ENCODE peak calls at places on chromosome 21, in nine cellular contexts. One of them, this sample, is unnamed.

GRCh38 chr21:16082038-16082816 is 352.4 kb downstream of the USP25 start:
- DNase-seq in osteoblast: no peak
- DNase-seq in CD8-positive, alpha-beta T cell: no peak
- DNase-seq in GM23248: peak; percentile 72
- DNase-seq in cardiac muscle cell: peak; percentile 49
- DNase-seq in Peyer's patch: no peak
- DNase-seq in lung: no peak
- DNase-seq in right atrium auricular region: no peak
- DNase-seq in stomach: no peak
- DNase-seq in this sample: no peak

GRCh38 chr21:16330340-16331319 is 600.8 kb downstream of the USP25 start:
- DNase-seq in osteoblast: peak; percentile 56
- DNase-seq in CD8-positive, alpha-beta T cell: no peak
- DNase-seq in GM23248: peak; percentile 82
- DNase-seq in cardiac muscle cell: peak; percentile 88
- DNase-seq in Peyer's patch: no peak
- DNase-seq in lung: no peak
- DNase-seq in right atrium auricular region: no peak
- DNase-seq in stomach: no peak
- DNase-seq in this sample: peak; percentile 64

GRCh38 chr21:44926364-44927101 is 5.8 kb upstream of the ITGB2 start:
- DNase-seq in osteoblast: peak; percentile 94
- DNase-seq in CD8-positive, alpha-beta T cell: peak; percentile 72
- DNase-seq in GM23248: peak; percentile 95
- DNase-seq in cardiac muscle cell: peak; percentile 13
- DNase-seq in Peyer's patch: peak; percentile 61
- DNase-seq in lung: no peak
- DNase-seq in right atrium auricular region: no peak
- DNase-seq in stomach: no peak
- DNase-seq in this sample: no peak

GRCh38 chr21:36639769-36640168 is 59.1 kb upstream of the SIM2 start:
- DNase-seq in osteoblast: no peak
- DNase-seq in CD8-positive, alpha-beta T cell: no peak
- DNase-seq in GM23248: no peak
- DNase-seq in cardiac muscle cell: no peak
- DNase-seq in Peyer's patch: no peak
- DNase-seq in lung: no peak
- DNase-seq in right atrium auricular region: no peak
- DNase-seq in stomach: no peak
- DNase-seq in this sample: no peak

GRCh38 chr21:43921979-43922945 is 57.2 kb downstream of the AGPAT3 start:
- DNase-seq in osteoblast: no peak
- DNase-seq in CD8-positive, alpha-beta T cell: peak; percentile 91
- DNase-seq in GM23248: no peak
- DNase-seq in cardiac muscle cell: peak; percentile 78
- DNase-seq in Peyer's patch: peak; percentile 67
- DNase-seq in lung: no peak
- DNase-seq in right atrium auricular region: no peak
- DNase-seq in stomach: no peak
- DNase-seq in this sample: no peak

GRCh38 chr21:37208056-37208705 is 59.0 kb downstream of the VPS26C start:
- DNase-seq in osteoblast: peak; percentile 73
- DNase-seq in CD8-positive, alpha-beta T cell: no peak
- DNase-seq in GM23248: peak; percentile 63
- DNase-seq in cardiac muscle cell: no peak
- DNase-seq in Peyer's patch: peak; percentile 57
- DNase-seq in lung: peak; percentile 65
- DNase-seq in right atrium auricular region: peak; percentile 78
- DNase-seq in stomach: peak; percentile 62
- DNase-seq in this sample: no peak

GRCh38 chr21:43369124-43369523 is 57.8 kb downstream of the SIK1 start:
- DNase-seq in osteoblast: no peak
- DNase-seq in CD8-positive, alpha-beta T cell: no peak
- DNase-seq in GM23248: peak; percentile 95
- DNase-seq in cardiac muscle cell: peak; percentile 35
- DNase-seq in Peyer's patch: peak; percentile 53
- DNase-seq in lung: no peak
- DNase-seq in right atrium auricular region: no peak
- DNase-seq in stomach: no peak
- DNase-seq in this sample: no peak

GRCh38 chr21:32886339-32886738 is 114.8 kb upstream of the PAXBP1 start:
- DNase-seq in osteoblast: no peak
- DNase-seq in CD8-positive, alpha-beta T cell: peak; percentile 28
- DNase-seq in GM23248: no peak
- DNase-seq in cardiac muscle cell: no peak
- DNase-seq in Peyer's patch: no peak
- DNase-seq in lung: no peak
- DNase-seq in right atrium auricular region: no peak
- DNase-seq in stomach: no peak
- DNase-seq in this sample: no peak

GRCh38 chr21:42405064-42406059 is 1.7 kb downstream of the UBASH3A start:
- DNase-seq in osteoblast: no peak
- DNase-seq in CD8-positive, alpha-beta T cell: no peak
- DNase-seq in GM23248: no peak
- DNase-seq in cardiac muscle cell: no peak
- DNase-seq in Peyer's patch: no peak
- DNase-seq in lung: no peak
- DNase-seq in right atrium auricular region: no peak
- DNase-seq in stomach: no peak
- DNase-seq in this sample: no peak

GRCh38 chr21:44337941-44338895 is 972 bp downstream of the CFAP410 start:
- DNase-seq in osteoblast: peak; percentile 96
- DNase-seq in CD8-positive, alpha-beta T cell: peak; percentile 46
- DNase-seq in GM23248: peak; percentile 74
- DNase-seq in cardiac muscle cell: peak; percentile 56
- DNase-seq in Peyer's patch: peak; percentile 33
- DNase-seq in lung: peak; percentile 63
- DNase-seq in right atrium auricular region: peak; percentile 76
- DNase-seq in stomach: peak; percentile 66
- DNase-seq in this sample: peak; percentile 61

GRCh38 chr21:16046625-16047340 is 317.0 kb downstream of the USP25 start:
- DNase-seq in osteoblast: peak; percentile 72
- DNase-seq in CD8-positive, alpha-beta T cell: no peak
- DNase-seq in GM23248: peak; percentile 65
- DNase-seq in cardiac muscle cell: no peak
- DNase-seq in Peyer's patch: no peak
- DNase-seq in lung: no peak
- DNase-seq in right atrium auricular region: no peak
- DNase-seq in stomach: no peak
- DNase-seq in this sample: no peak

GRCh38 chr21:28421716-28422480 is 570.8 kb downstream of the LTN1 start:
- DNase-seq in osteoblast: peak; percentile 78
- DNase-seq in CD8-positive, alpha-beta T cell: no peak
- DNase-seq in GM23248: peak; percentile 84
- DNase-seq in cardiac muscle cell: peak; percentile 61
- DNase-seq in Peyer's patch: no peak
- DNase-seq in lung: no peak
- DNase-seq in right atrium auricular region: no peak
- DNase-seq in stomach: no peak
- DNase-seq in this sample: no peak

GRCh38 chr21:42187976-42188653 is 30.8 kb upstream of the ABCG1 start:
- DNase-seq in osteoblast: no peak
- DNase-seq in CD8-positive, alpha-beta T cell: peak; percentile 89
- DNase-seq in GM23248: peak; percentile 46
- DNase-seq in cardiac muscle cell: peak; percentile 62
- DNase-seq in Peyer's patch: peak; percentile 87
- DNase-seq in lung: peak; percentile 42
- DNase-seq in right atrium auricular region: peak; percentile 60
- DNase-seq in stomach: peak; percentile 50
- DNase-seq in this sample: no peak

DNA sequence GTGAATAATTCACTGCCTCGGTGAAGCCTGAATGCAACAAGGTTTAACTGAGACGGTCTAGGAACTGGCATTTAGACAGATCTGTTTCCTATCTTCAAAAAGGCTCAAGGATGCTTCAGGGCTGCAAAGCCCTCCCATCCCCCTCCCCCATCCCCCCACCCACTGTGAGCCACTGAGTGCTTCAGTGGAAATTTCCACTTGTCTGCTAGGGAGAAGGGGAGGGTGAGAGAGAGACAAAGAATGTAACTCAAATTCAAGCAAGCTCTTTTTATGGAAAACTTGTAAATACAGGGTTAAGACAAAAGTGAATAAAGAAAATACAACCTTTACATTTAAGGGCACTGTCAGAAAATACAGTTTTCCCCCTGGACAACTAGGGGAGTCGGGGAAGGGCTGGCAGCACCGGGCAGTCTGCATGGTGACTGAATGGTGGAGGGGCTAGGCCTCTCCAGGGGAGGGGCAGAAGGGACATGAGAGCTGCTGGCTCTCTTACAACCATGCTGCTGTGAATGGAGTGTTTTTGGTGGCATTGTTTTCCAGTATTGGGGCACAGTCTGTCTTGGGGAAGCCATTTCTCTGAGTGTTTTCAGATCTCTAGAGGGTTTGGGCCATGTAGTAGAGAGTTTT is 56.7 kb downstream of the MRPS6 start:
- DNase-seq in osteoblast: peak; percentile 32
- DNase-seq in CD8-positive, alpha-beta T cell: no peak
- DNase-seq in GM23248: peak; percentile 52
- DNase-seq in cardiac muscle cell: peak; percentile 14
- DNase-seq in Peyer's patch: no peak
- DNase-seq in lung: no peak
- DNase-seq in right atrium auricular region: no peak
- DNase-seq in stomach: no peak
- DNase-seq in this sample: peak; percentile 70
- H3K4me3 ChIP-seq in osteoblast: peak overlapping the region; percentile 52
- H3K4me3 ChIP-seq in CD8-positive, alpha-beta T cell: no peak overlapping the region
- H3K4me3 ChIP-seq in GM23248: peak overlapping the region; percentile 67
- H3K4me3 ChIP-seq in cardiac muscle cell: no peak overlapping the region
- H3K4me3 ChIP-seq in Peyer's patch: no peak overlapping the region
- H3K4me3 ChIP-seq in lung: no peak overlapping the region
- H3K4me3 ChIP-seq in right atrium auricular region: peak overlapping the region; percentile 15
- H3K4me3 ChIP-seq in stomach: no peak overlapping the region
- H3K4me3 ChIP-seq in this sample: no peak overlapping the region

DNA sequence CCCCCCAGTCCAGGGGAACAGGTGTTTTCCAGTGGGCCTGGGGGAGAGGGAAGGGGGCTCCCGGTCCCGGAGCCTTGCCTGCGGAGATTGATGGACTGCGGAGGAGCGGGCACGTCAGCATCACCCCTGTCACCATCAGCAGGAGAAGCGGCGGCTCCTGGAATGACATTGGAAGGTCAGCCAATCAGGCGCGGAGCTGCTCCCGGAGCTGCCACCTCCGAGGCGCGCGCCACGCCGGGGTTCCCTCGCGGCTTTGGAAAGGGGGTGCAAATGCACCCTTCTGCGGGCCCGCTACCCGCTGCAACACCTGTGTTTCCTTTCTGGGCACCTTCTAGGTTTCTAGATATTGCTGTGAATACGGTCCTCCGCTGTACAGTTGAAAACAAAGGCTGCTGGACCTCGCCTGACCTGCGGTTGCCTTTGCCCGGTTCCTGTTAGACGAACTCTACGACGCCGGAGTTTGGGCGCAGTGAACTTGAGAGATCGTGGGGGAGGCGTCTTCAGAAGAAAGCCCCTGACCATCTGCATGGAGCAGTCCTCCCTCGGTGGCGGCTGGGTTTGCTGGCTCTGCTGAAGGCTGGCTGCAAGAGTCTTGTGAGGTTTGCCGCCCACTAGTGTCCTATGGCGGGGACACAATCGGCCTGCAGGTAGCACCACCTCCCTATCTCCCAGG is 5.3 kb downstream of the DSCAM start:
- DNase-seq in osteoblast: no peak
- DNase-seq in CD8-positive, alpha-beta T cell: no peak
- DNase-seq in GM23248: no peak
- DNase-seq in cardiac muscle cell: no peak
- DNase-seq in Peyer's patch: no peak
- DNase-seq in lung: peak; percentile 46
- DNase-seq in right atrium auricular region: no peak
- DNase-seq in stomach: peak; percentile 67
- DNase-seq in this sample: no peak
- H3K4me1 ChIP-seq in osteoblast: no peaks in the 10 kb centered on the region
- H3K4me1 ChIP-seq in CD8-positive, alpha-beta T cell: no peaks in the 10 kb centered on the region
- H3K4me1 ChIP-seq in GM23248: no peaks in the 10 kb centered on the region
- H3K4me1 ChIP-seq in cardiac muscle cell: peaks cover 8% of the 10 kb centered on the region
- H3K4me1 ChIP-seq in Peyer's patch: no peaks in the 10 kb centered on the region
- H3K4me1 ChIP-seq in lung: no peaks in the 10 kb centered on the region
- H3K4me1 ChIP-seq in right atrium auricular region: peaks cover 7% of the 10 kb centered on the region
- H3K4me1 ChIP-seq in stomach: no peaks in the 10 kb centered on the region
- H3K4me1 ChIP-seq in this sample: no peaks in the 10 kb centered on the region

DNA sequence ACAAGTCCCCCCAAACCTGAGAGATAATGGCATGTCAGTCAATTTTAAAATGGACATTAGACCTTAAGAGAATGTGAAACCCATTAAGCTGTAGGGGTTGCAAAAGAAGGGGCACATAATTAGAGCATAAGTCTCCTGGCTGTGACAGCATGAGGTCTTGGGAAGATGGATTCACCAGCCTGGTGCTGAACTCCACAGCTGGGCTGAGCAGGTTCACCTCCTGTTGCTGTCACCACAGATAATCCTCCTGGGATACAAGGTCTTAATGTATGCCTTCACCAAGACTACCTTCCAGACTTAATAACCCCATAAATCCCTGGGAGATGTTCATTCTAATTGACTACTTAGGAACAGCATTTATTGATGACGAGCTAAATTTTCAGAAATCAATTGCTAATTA is 124.8 kb downstream of the BACH1 start:
- DNase-seq in osteoblast: no peak
- DNase-seq in CD8-positive, alpha-beta T cell: no peak
- DNase-seq in GM23248: no peak
- DNase-seq in cardiac muscle cell: no peak
- DNase-seq in Peyer's patch: no peak
- DNase-seq in lung: no peak
- DNase-seq in right atrium auricular region: no peak
- DNase-seq in stomach: no peak
- DNase-seq in this sample: no peak
- H3K36me3 ChIP-seq in osteoblast: no peaks in the 10 kb centered on the region
- H3K36me3 ChIP-seq in CD8-positive, alpha-beta T cell: no peaks in the 10 kb centered on the region
- H3K36me3 ChIP-seq in GM23248: no peaks in the 10 kb centered on the region
- H3K36me3 ChIP-seq in cardiac muscle cell: no peaks in the 10 kb centered on the region
- H3K36me3 ChIP-seq in Peyer's patch: no peaks in the 10 kb centered on the region
- H3K36me3 ChIP-seq in lung: no peaks in the 10 kb centered on the region
- H3K36me3 ChIP-seq in right atrium auricular region: no peaks in the 10 kb centered on the region
- H3K36me3 ChIP-seq in stomach: no peaks in the 10 kb centered on the region
- H3K36me3 ChIP-seq in this sample: no peaks in the 10 kb centered on the region

GRCh38 chr21:17458279-17458678 is 54.6 kb upstream of the CXADR start:
- DNase-seq in osteoblast: no peak
- DNase-seq in CD8-positive, alpha-beta T cell: no peak
- DNase-seq in GM23248: no peak
- DNase-seq in cardiac muscle cell: no peak
- DNase-seq in Peyer's patch: no peak
- DNase-seq in lung: no peak
- DNase-seq in right atrium auricular region: no peak
- DNase-seq in stomach: no peak
- DNase-seq in this sample: no peak

GRCh38 chr21:17451364-17451869 is 61.4 kb upstream of the CXADR start:
- DNase-seq in osteoblast: peak; percentile 72
- DNase-seq in CD8-positive, alpha-beta T cell: no peak
- DNase-seq in GM23248: peak; percentile 86
- DNase-seq in cardiac muscle cell: peak; percentile 78
- DNase-seq in Peyer's patch: no peak
- DNase-seq in lung: no peak
- DNase-seq in right atrium auricular region: no peak
- DNase-seq in stomach: no peak
- DNase-seq in this sample: no peak

GRCh38 chr21:17455451-17455850 is 57.4 kb upstream of the CXADR start:
- DNase-seq in osteoblast: no peak
- DNase-seq in CD8-positive, alpha-beta T cell: no peak
- DNase-seq in GM23248: no peak
- DNase-seq in cardiac muscle cell: no peak
- DNase-seq in Peyer's patch: no peak
- DNase-seq in lung: no peak
- DNase-seq in right atrium auricular region: no peak
- DNase-seq in stomach: no peak
- DNase-seq in this sample: no peak

GRCh38 chr21:17454315-17455027 is 58.4 kb upstream of the CXADR start:
- DNase-seq in osteoblast: peak; percentile 82
- DNase-seq in CD8-positive, alpha-beta T cell: no peak
- DNase-seq in GM23248: peak; percentile 82
- DNase-seq in cardiac muscle cell: peak; percentile 77
- DNase-seq in Peyer's patch: no peak
- DNase-seq in lung: no peak
- DNase-seq in right atrium auricular region: no peak
- DNase-seq in stomach: no peak
- DNase-seq in this sample: peak; percentile 97

GRCh38 chr21:17455028-17455353 is 57.9 kb upstream of the CXADR start:
- DNase-seq in osteoblast: no peak
- DNase-seq in CD8-positive, alpha-beta T cell: no peak
- DNase-seq in GM23248: no peak
- DNase-seq in cardiac muscle cell: no peak
- DNase-seq in Peyer's patch: no peak
- DNase-seq in lung: no peak
- DNase-seq in right atrium auricular region: no peak
- DNase-seq in stomach: no peak
- DNase-seq in this sample: no peak
- H3K4me3 ChIP-seq in osteoblast: no peak overlapping the region
- H3K4me3 ChIP-seq in CD8-positive, alpha-beta T cell: no peak overlapping the region
- H3K4me3 ChIP-seq in GM23248: no peak overlapping the region
- H3K4me3 ChIP-seq in cardiac muscle cell: no peak overlapping the region
- H3K4me3 ChIP-seq in Peyer's patch: no peak overlapping the region
- H3K4me3 ChIP-seq in lung: no peak overlapping the region
- H3K4me3 ChIP-seq in right atrium auricular region: no peak overlapping the region
- H3K4me3 ChIP-seq in stomach: no peak overlapping the region
- H3K4me3 ChIP-seq in this sample: peak overlapping the region; percentile 31